ENCODE peak calls at places on chromosomes 7 and 10, in seven cellular contexts. One of them, this sample, is unnamed.

GRCh38 chr10:131155903-131156285 is 155.6 kb downstream of the TCERG1L start:
- DNase-seq in Calu3: no peak
- DNase-seq in MM.1S: no peak
- DNase-seq in fibroblast of gingiva: no peak
- DNase-seq in left ventricle myocardium inferior: no peak
- DNase-seq in activated CD4-positive, alpha-beta T cell treated with anti-CD3 and anti-CD28 coated beads, Interleukin-2, amount 50 U/mL, for 1 hour: no peak
- DNase-seq in activated naive CD4-positive, alpha-beta T cell: no peak
- DNase-seq in this sample: no peak

GRCh38 chr10:44962870-44963738 is 3.5 kb downstream of the RASSF4 start:
- DNase-seq in Calu3: no peak
- DNase-seq in MM.1S: peak
- DNase-seq in fibroblast of gingiva: no peak
- DNase-seq in left ventricle myocardium inferior: no peak
- DNase-seq in activated CD4-positive, alpha-beta T cell treated with anti-CD3 and anti-CD28 coated beads, Interleukin-2, amount 50 U/mL, for 1 hour: no peak
- DNase-seq in activated naive CD4-positive, alpha-beta T cell: no peak
- DNase-seq in this sample: no peak

GRCh38 chr10:52961298-52961697 is 188.7 kb upstream of the MBL2 start:
- DNase-seq in Calu3: no peak
- DNase-seq in MM.1S: no peak
- DNase-seq in fibroblast of gingiva: no peak
- DNase-seq in left ventricle myocardium inferior: no peak
- DNase-seq in activated CD4-positive, alpha-beta T cell treated with anti-CD3 and anti-CD28 coated beads, Interleukin-2, amount 50 U/mL, for 1 hour: no peak
- DNase-seq in activated naive CD4-positive, alpha-beta T cell: no peak
- DNase-seq in this sample: no peak

GRCh38 chr10:63866075-63866746 is 345.0 kb downstream of the REEP3 start:
- DNase-seq in Calu3: peak
- DNase-seq in MM.1S: peak
- DNase-seq in fibroblast of gingiva: peak
- DNase-seq in left ventricle myocardium inferior: no peak
- DNase-seq in activated CD4-positive, alpha-beta T cell treated with anti-CD3 and anti-CD28 coated beads, Interleukin-2, amount 50 U/mL, for 1 hour: peak
- DNase-seq in activated naive CD4-positive, alpha-beta T cell: peak
- DNase-seq in this sample: peak

GRCh38 chr7:135147899-135148721 is at the start of gene TMEM140:
- DNase-seq in Calu3: no peak
- DNase-seq in MM.1S: peak
- DNase-seq in fibroblast of gingiva: peak
- DNase-seq in left ventricle myocardium inferior: no peak
- DNase-seq in activated CD4-positive, alpha-beta T cell treated with anti-CD3 and anti-CD28 coated beads, Interleukin-2, amount 50 U/mL, for 1 hour: peak
- DNase-seq in activated naive CD4-positive, alpha-beta T cell: peak
- DNase-seq in this sample: peak

GRCh38 chr10:75018233-75018632 is 93.2 kb upstream of the SAMD8 start:
- DNase-seq in Calu3: no peak
- DNase-seq in MM.1S: no peak
- DNase-seq in fibroblast of gingiva: no peak
- DNase-seq in left ventricle myocardium inferior: no peak
- DNase-seq in activated CD4-positive, alpha-beta T cell treated with anti-CD3 and anti-CD28 coated beads, Interleukin-2, amount 50 U/mL, for 1 hour: no peak
- DNase-seq in activated naive CD4-positive, alpha-beta T cell: no peak
- DNase-seq in this sample: no peak

GRCh38 chr10:50431791-50432190 is 180.5 kb upstream of the ASAH2 start:
- DNase-seq in Calu3: no peak
- DNase-seq in MM.1S: peak
- DNase-seq in fibroblast of gingiva: peak
- DNase-seq in left ventricle myocardium inferior: no peak
- DNase-seq in activated CD4-positive, alpha-beta T cell treated with anti-CD3 and anti-CD28 coated beads, Interleukin-2, amount 50 U/mL, for 1 hour: no peak
- DNase-seq in activated naive CD4-positive, alpha-beta T cell: no peak
- DNase-seq in this sample: no peak

GRCh38 chr7:155804897-155805825 is 7.1 kb downstream of the SHH start:
- DNase-seq in Calu3: no peak
- DNase-seq in MM.1S: peak
- DNase-seq in fibroblast of gingiva: peak
- DNase-seq in left ventricle myocardium inferior: peak
- DNase-seq in activated CD4-positive, alpha-beta T cell treated with anti-CD3 and anti-CD28 coated beads, Interleukin-2, amount 50 U/mL, for 1 hour: peak
- DNase-seq in activated naive CD4-positive, alpha-beta T cell: peak
- DNase-seq in this sample: peak

GRCh38 chr7:141339603-141340002 is 211.6 kb upstream of the AGK start:
- DNase-seq in Calu3: no peak
- DNase-seq in MM.1S: no peak
- DNase-seq in fibroblast of gingiva: no peak
- DNase-seq in left ventricle myocardium inferior: no peak
- DNase-seq in activated CD4-positive, alpha-beta T cell treated with anti-CD3 and anti-CD28 coated beads, Interleukin-2, amount 50 U/mL, for 1 hour: no peak
- DNase-seq in activated naive CD4-positive, alpha-beta T cell: no peak
- DNase-seq in this sample: no peak

GRCh38 chr7:3861371-3861770 is 560.3 kb downstream of the SDK1 start:
- DNase-seq in Calu3: no peak
- DNase-seq in MM.1S: no peak
- DNase-seq in fibroblast of gingiva: peak
- DNase-seq in left ventricle myocardium inferior: no peak
- DNase-seq in activated CD4-positive, alpha-beta T cell treated with anti-CD3 and anti-CD28 coated beads, Interleukin-2, amount 50 U/mL, for 1 hour: no peak
- DNase-seq in activated naive CD4-positive, alpha-beta T cell: no peak
- DNase-seq in this sample: no peak

GRCh38 chr10:132247943-132248342 is 59.8 kb downstream of the STK32C start:
- DNase-seq in Calu3: no peak
- DNase-seq in MM.1S: no peak
- DNase-seq in fibroblast of gingiva: no peak
- DNase-seq in left ventricle myocardium inferior: no peak
- DNase-seq in activated CD4-positive, alpha-beta T cell treated with anti-CD3 and anti-CD28 coated beads, Interleukin-2, amount 50 U/mL, for 1 hour: no peak
- DNase-seq in activated naive CD4-positive, alpha-beta T cell: no peak
- DNase-seq in this sample: no peak

GRCh38 chr10:35685402-35685801 is 43.3 kb upstream of the FZD8 start:
- DNase-seq in Calu3: no peak
- DNase-seq in MM.1S: no peak
- DNase-seq in fibroblast of gingiva: no peak
- DNase-seq in left ventricle myocardium inferior: no peak
- DNase-seq in activated CD4-positive, alpha-beta T cell treated with anti-CD3 and anti-CD28 coated beads, Interleukin-2, amount 50 U/mL, for 1 hour: no peak
- DNase-seq in activated naive CD4-positive, alpha-beta T cell: no peak
- DNase-seq in this sample: peak

GRCh38 chr7:105131890-105132289 is 117.9 kb downstream of the KMT2E start:
- DNase-seq in Calu3: no peak
- DNase-seq in MM.1S: no peak
- DNase-seq in fibroblast of gingiva: no peak
- DNase-seq in left ventricle myocardium inferior: no peak
- DNase-seq in activated CD4-positive, alpha-beta T cell treated with anti-CD3 and anti-CD28 coated beads, Interleukin-2, amount 50 U/mL, for 1 hour: no peak
- DNase-seq in activated naive CD4-positive, alpha-beta T cell: no peak
- DNase-seq in this sample: no peak

GRCh38 chr7:92835140-92835850 is 1.1 kb downstream of the CDK6 start:
- DNase-seq in Calu3: peak
- DNase-seq in MM.1S: peak
- DNase-seq in fibroblast of gingiva: peak
- DNase-seq in left ventricle myocardium inferior: peak
- DNase-seq in activated CD4-positive, alpha-beta T cell treated with anti-CD3 and anti-CD28 coated beads, Interleukin-2, amount 50 U/mL, for 1 hour: peak
- DNase-seq in activated naive CD4-positive, alpha-beta T cell: peak
- DNase-seq in this sample: peak

GRCh38 chr10:32000937-32001336 is 55.3 kb downstream of the KIF5B start:
- DNase-seq in Calu3: no peak
- DNase-seq in MM.1S: no peak
- DNase-seq in fibroblast of gingiva: peak
- DNase-seq in left ventricle myocardium inferior: no peak
- DNase-seq in activated CD4-positive, alpha-beta T cell treated with anti-CD3 and anti-CD28 coated beads, Interleukin-2, amount 50 U/mL, for 1 hour: no peak
- DNase-seq in activated naive CD4-positive, alpha-beta T cell: no peak
- DNase-seq in this sample: no peak

GRCh38 chr7:16849295-16850148 is 32.3 kb downstream of the AGR3 start:
- DNase-seq in Calu3: no peak
- DNase-seq in MM.1S: no peak
- DNase-seq in fibroblast of gingiva: no peak
- DNase-seq in left ventricle myocardium inferior: no peak
- DNase-seq in activated CD4-positive, alpha-beta T cell treated with anti-CD3 and anti-CD28 coated beads, Interleukin-2, amount 50 U/mL, for 1 hour: no peak
- DNase-seq in activated naive CD4-positive, alpha-beta T cell: no peak
- DNase-seq in this sample: no peak

GRCh38 chr7:27999829-28000228 is 180.8 kb downstream of the JAZF1 start:
- DNase-seq in Calu3: no peak
- DNase-seq in MM.1S: no peak
- DNase-seq in fibroblast of gingiva: no peak
- DNase-seq in left ventricle myocardium inferior: no peak
- DNase-seq in activated CD4-positive, alpha-beta T cell treated with anti-CD3 and anti-CD28 coated beads, Interleukin-2, amount 50 U/mL, for 1 hour: no peak
- DNase-seq in activated naive CD4-positive, alpha-beta T cell: no peak
- DNase-seq in this sample: no peak

This sample was measured in HT-29.